ENCODE peak calls at places on chromosomes 13 and 19, in six cellular contexts. One of them, this sample, is unnamed.

GRCh38 chr13:46006688-46007452 is 45.7 kb downstream of the ZC3H13 start:
- DNase-seq in choroid plexus epithelial cell: no peak
- DNase-seq in progenitor cell of endocrine pancreas: no peak
- DNase-seq in RWPE1: no peak
- DNase-seq in pancreas: no peak
- DNase-seq in CD8-positive, alpha-beta T cell: no peak
- DNase-seq in this sample: no peak

GRCh38 chr19:41299755-41300089 is 10.2 kb upstream of the CCDC97 start:
- DNase-seq in progenitor cell of endocrine pancreas: no peak
- DNase-seq in RWPE1: no peak
- DNase-seq in choroid plexus epithelial cell: peak
- DNase-seq in pancreas: no peak
- DNase-seq in CD8-positive, alpha-beta T cell: peak
- DNase-seq in this sample: no peak

GRCh38 chr19:1082165-1082927 is 12.8 kb downstream of the POLR2E start:
- DNase-seq in progenitor cell of endocrine pancreas: peak
- DNase-seq in choroid plexus epithelial cell: peak
- DNase-seq in pancreas: peak
- DNase-seq in CD8-positive, alpha-beta T cell: peak
- DNase-seq in RWPE1: peak
- DNase-seq in this sample: no peak

GRCh38 chr13:23778879-23779278 is 110.3 kb downstream of the MIPEP start:
- DNase-seq in choroid plexus epithelial cell: peak
- DNase-seq in pancreas: no peak
- DNase-seq in CD8-positive, alpha-beta T cell: no peak
- DNase-seq in progenitor cell of endocrine pancreas: no peak
- DNase-seq in RWPE1: no peak
- DNase-seq in this sample: no peak

GRCh38 chr13:41944229-41944628 is 16.7 kb downstream of the VWA8 start:
- DNase-seq in choroid plexus epithelial cell: peak
- DNase-seq in CD8-positive, alpha-beta T cell: no peak
- DNase-seq in pancreas: no peak
- DNase-seq in RWPE1: no peak
- DNase-seq in progenitor cell of endocrine pancreas: no peak
- DNase-seq in this sample: no peak

GRCh38 chr13:40509876-40510275 is 156.6 kb downstream of the FOXO1 start:
- DNase-seq in CD8-positive, alpha-beta T cell: no peak
- DNase-seq in RWPE1: no peak
- DNase-seq in progenitor cell of endocrine pancreas: no peak
- DNase-seq in pancreas: no peak
- DNase-seq in choroid plexus epithelial cell: no peak
- DNase-seq in this sample: no peak

GRCh38 chr19:2719910-2720776 is 1.0 kb downstream of the DIRAS1 start:
- DNase-seq in progenitor cell of endocrine pancreas: no peak
- DNase-seq in CD8-positive, alpha-beta T cell: no peak
- DNase-seq in pancreas: no peak
- DNase-seq in choroid plexus epithelial cell: peak
- DNase-seq in RWPE1: no peak
- DNase-seq in this sample: no peak

GRCh38 chr19:15463865-15464371 is 426 bp downstream of the RASAL3 start:
- DNase-seq in pancreas: no peak
- DNase-seq in choroid plexus epithelial cell: no peak
- DNase-seq in CD8-positive, alpha-beta T cell: peak
- DNase-seq in progenitor cell of endocrine pancreas: no peak
- DNase-seq in RWPE1: no peak
- DNase-seq in this sample: no peak

GRCh38 chr19:12778020-12778904 is 2.9 kb upstream of the HOOK2 start:
- DNase-seq in choroid plexus epithelial cell: peak
- DNase-seq in pancreas: peak
- DNase-seq in CD8-positive, alpha-beta T cell: peak
- DNase-seq in progenitor cell of endocrine pancreas: no peak
- DNase-seq in RWPE1: peak
- DNase-seq in this sample: no peak

GRCh38 chr19:7679017-7679720 is 1.5 kb upstream of the TRAPPC5 start:
- DNase-seq in choroid plexus epithelial cell: no peak
- DNase-seq in pancreas: no peak
- DNase-seq in progenitor cell of endocrine pancreas: no peak
- DNase-seq in RWPE1: no peak
- DNase-seq in CD8-positive, alpha-beta T cell: peak
- DNase-seq in this sample: peak

GRCh38 chr19:38266981-38267597 is 2.7 kb downstream of the SPINT2 start:
- DNase-seq in pancreas: no peak
- DNase-seq in CD8-positive, alpha-beta T cell: no peak
- DNase-seq in RWPE1: peak
- DNase-seq in progenitor cell of endocrine pancreas: no peak
- DNase-seq in choroid plexus epithelial cell: peak
- DNase-seq in this sample: no peak

GRCh38 chr13:106007156-106007555 is 528.3 kb downstream of the EFNB2 start:
- DNase-seq in choroid plexus epithelial cell: no peak
- DNase-seq in progenitor cell of endocrine pancreas: no peak
- DNase-seq in RWPE1: no peak
- DNase-seq in pancreas: no peak
- DNase-seq in CD8-positive, alpha-beta T cell: no peak
- DNase-seq in this sample: no peak

GRCh38 chr13:48222358-48223015 is 10.5 kb upstream of the ITM2B start:
- DNase-seq in choroid plexus epithelial cell: peak
- DNase-seq in pancreas: no peak
- DNase-seq in progenitor cell of endocrine pancreas: no peak
- DNase-seq in RWPE1: no peak
- DNase-seq in CD8-positive, alpha-beta T cell: no peak
- DNase-seq in this sample: no peak

GRCh38 chr13:80599765-80600164 is 258.8 kb upstream of the SPRY2 start:
- DNase-seq in progenitor cell of endocrine pancreas: no peak
- DNase-seq in RWPE1: no peak
- DNase-seq in choroid plexus epithelial cell: no peak
- DNase-seq in CD8-positive, alpha-beta T cell: no peak
- DNase-seq in pancreas: no peak
- DNase-seq in this sample: no peak

GRCh38 chr13:48562296-48563066 is 29.6 kb upstream of the RCBTB2 start:
- DNase-seq in choroid plexus epithelial cell: no peak
- DNase-seq in pancreas: no peak
- DNase-seq in CD8-positive, alpha-beta T cell: peak
- DNase-seq in RWPE1: no peak
- DNase-seq in progenitor cell of endocrine pancreas: no peak
- DNase-seq in this sample: no peak

GRCh38 chr19:43779820-43780219 is 953 bp downstream of the KCNN4 start:
- DNase-seq in RWPE1: no peak
- DNase-seq in choroid plexus epithelial cell: no peak
- DNase-seq in CD8-positive, alpha-beta T cell: no peak
- DNase-seq in pancreas: no peak
- DNase-seq in progenitor cell of endocrine pancreas: no peak
- DNase-seq in this sample: no peak

GRCh38 chr13:33403807-33404362 is 118.3 kb upstream of the STARD13 start:
- DNase-seq in choroid plexus epithelial cell: no peak
- DNase-seq in RWPE1: no peak
- DNase-seq in CD8-positive, alpha-beta T cell: no peak
- DNase-seq in pancreas: no peak
- DNase-seq in progenitor cell of endocrine pancreas: no peak
- DNase-seq in this sample: no peak

GRCh38 chr19:6222884-6223283 is 56.9 kb downstream of the MLLT1 start:
- DNase-seq in choroid plexus epithelial cell: no peak
- DNase-seq in RWPE1: peak
- DNase-seq in progenitor cell of endocrine pancreas: no peak
- DNase-seq in CD8-positive, alpha-beta T cell: no peak
- DNase-seq in pancreas: no peak
- DNase-seq in this sample: no peak

GRCh38 chr19:17447704-17448189 is 721 bp downstream of the TMEM221 start:
- DNase-seq in pancreas: no peak
- DNase-seq in CD8-positive, alpha-beta T cell: no peak
- DNase-seq in RWPE1: no peak
- DNase-seq in progenitor cell of endocrine pancreas: no peak
- DNase-seq in choroid plexus epithelial cell: no peak
- DNase-seq in this sample: no peak
- TF ChIP-seq CTCF in pancreas: no peak
- TF ChIP-seq CTCF in CD8-positive, alpha-beta T cell: no peak
- TF ChIP-seq CTCF in RWPE1: no peak
- TF ChIP-seq CTCF in progenitor cell of endocrine pancreas: no peak
- TF ChIP-seq CTCF in choroid plexus epithelial cell: no peak
- TF ChIP-seq CTCF in this sample: no peak

GRCh38 chr13:98052412-98052811 is 90.5 kb upstream of the FARP1 start:
- DNase-seq in choroid plexus epithelial cell: no peak
- DNase-seq in CD8-positive, alpha-beta T cell: no peak
- DNase-seq in pancreas: no peak
- DNase-seq in RWPE1: no peak
- DNase-seq in progenitor cell of endocrine pancreas: no peak
- DNase-seq in this sample: no peak

GRCh38 chr13:98044301-98044700 is 90.8 kb downstream of the IPO5 start:
- DNase-seq in CD8-positive, alpha-beta T cell: no peak
- DNase-seq in choroid plexus epithelial cell: no peak
- DNase-seq in progenitor cell of endocrine pancreas: no peak
- DNase-seq in RWPE1: no peak
- DNase-seq in pancreas: no peak
- DNase-seq in this sample: no peak

GRCh38 chr13:98050041-98050466 is 92.8 kb upstream of the FARP1 start:
- DNase-seq in RWPE1: no peak
- DNase-seq in CD8-positive, alpha-beta T cell: no peak
- DNase-seq in pancreas: no peak
- DNase-seq in choroid plexus epithelial cell: no peak
- DNase-seq in progenitor cell of endocrine pancreas: no peak
- DNase-seq in this sample: no peak

DNA sequence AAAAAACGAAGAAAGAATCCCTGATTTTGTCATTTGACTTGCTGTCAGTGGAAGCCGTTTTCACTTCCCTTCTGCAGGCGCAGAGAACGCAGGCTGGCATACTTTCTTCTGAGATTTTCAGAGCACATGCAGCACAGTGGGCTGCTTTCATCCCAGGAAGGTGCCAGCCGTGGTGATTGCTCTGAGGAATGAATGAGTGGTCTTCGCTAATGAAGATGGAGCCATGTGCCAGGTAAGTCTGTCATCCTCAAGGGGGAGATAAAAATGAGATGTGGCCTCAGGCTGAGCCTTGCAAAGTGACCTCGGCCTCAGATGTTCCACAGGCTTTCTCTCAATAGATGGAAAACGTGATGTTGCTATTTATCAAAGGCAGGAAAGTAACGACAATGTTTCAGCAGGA is 94.6 kb upstream of the FARP1 start:
- DNase-seq in RWPE1: no peak
- DNase-seq in pancreas: no peak
- DNase-seq in CD8-positive, alpha-beta T cell: no peak
- DNase-seq in choroid plexus epithelial cell: no peak
- DNase-seq in progenitor cell of endocrine pancreas: no peak
- DNase-seq in this sample: no peak
- TF ChIP-seq CTCF in RWPE1: no peak
- TF ChIP-seq CTCF in pancreas: no peak
- TF ChIP-seq CTCF in CD8-positive, alpha-beta T cell: no peak
- TF ChIP-seq CTCF in choroid plexus epithelial cell: no peak
- TF ChIP-seq CTCF in progenitor cell of endocrine pancreas: no peak
- TF ChIP-seq CTCF in this sample: no peak

GRCh38 chr13:25267715-25268114 is 19.6 kb downstream of the MTMR6 start:
- DNase-seq in RWPE1: no peak
- DNase-seq in progenitor cell of endocrine pancreas: no peak
- DNase-seq in CD8-positive, alpha-beta T cell: no peak
- DNase-seq in choroid plexus epithelial cell: peak
- DNase-seq in pancreas: no peak
- DNase-seq in this sample: no peak
- TF ChIP-seq CTCF in RWPE1: no peak
- TF ChIP-seq CTCF in progenitor cell of endocrine pancreas: peak
- TF ChIP-seq CTCF in CD8-positive, alpha-beta T cell: no peak
- TF ChIP-seq CTCF in choroid plexus epithelial cell: peak
- TF ChIP-seq CTCF in pancreas: no peak
- TF ChIP-seq CTCF in this sample: peak

GRCh38 chr19:58393725-58394033 is 1.8 kb upstream of the RNF225 start:
- DNase-seq in pancreas: no peak
- DNase-seq in CD8-positive, alpha-beta T cell: no peak
- DNase-seq in progenitor cell of endocrine pancreas: no peak
- DNase-seq in RWPE1: no peak
- DNase-seq in choroid plexus epithelial cell: no peak
- DNase-seq in this sample: no peak
- TF ChIP-seq CTCF in pancreas: no peak
- TF ChIP-seq CTCF in CD8-positive, alpha-beta T cell: no peak
- TF ChIP-seq CTCF in progenitor cell of endocrine pancreas: no peak
- TF ChIP-seq CTCF in RWPE1: no peak
- TF ChIP-seq CTCF in choroid plexus epithelial cell: no peak
- TF ChIP-seq CTCF in this sample: no peak

DNA sequence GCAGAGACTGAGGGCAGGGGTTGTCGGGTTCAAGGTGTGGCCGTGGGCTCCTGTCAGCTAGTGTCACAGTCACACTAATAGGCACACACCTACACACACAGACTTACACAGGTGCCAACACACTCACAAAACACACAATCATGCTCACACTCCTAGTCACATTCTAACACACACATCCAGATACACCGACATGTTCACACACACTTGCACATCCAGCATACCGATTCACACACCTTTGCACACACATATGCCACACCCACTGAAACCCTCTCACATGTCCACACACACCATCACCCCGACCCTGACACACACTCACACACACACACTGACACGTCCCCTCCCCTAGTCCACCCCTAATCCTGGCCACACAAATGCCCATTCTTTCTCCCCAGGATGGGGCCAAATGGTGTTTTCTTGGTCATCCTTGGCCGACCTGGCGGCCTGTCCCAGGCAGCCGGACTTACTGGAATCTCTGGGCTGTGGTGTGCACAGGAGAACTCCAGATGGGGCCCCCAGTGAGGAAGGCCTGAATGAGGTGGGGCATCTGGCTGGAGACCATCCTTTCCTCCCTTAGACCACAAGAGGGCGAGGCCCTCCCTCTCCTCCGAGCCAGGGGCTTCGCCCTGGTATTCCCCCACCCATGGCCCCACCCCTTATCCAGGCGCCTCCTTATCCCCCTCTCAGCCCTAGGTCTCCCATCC is 19.1 kb upstream of the PNMA8B start:
- DNase-seq in pancreas: no peak
- DNase-seq in CD8-positive, alpha-beta T cell: no peak
- DNase-seq in RWPE1: no peak
- DNase-seq in choroid plexus epithelial cell: no peak
- DNase-seq in progenitor cell of endocrine pancreas: no peak
- DNase-seq in this sample: no peak
- TF ChIP-seq CTCF in pancreas: no peak
- TF ChIP-seq CTCF in CD8-positive, alpha-beta T cell: no peak
- TF ChIP-seq CTCF in RWPE1: no peak
- TF ChIP-seq CTCF in choroid plexus epithelial cell: no peak
- TF ChIP-seq CTCF in progenitor cell of endocrine pancreas: no peak
- TF ChIP-seq CTCF in this sample: no peak

This sample was measured in D721Med.